ENCODE peak calls at places on chromosomes 5 and 9, in eight cellular contexts. R is uterus; T is A673; D is stimulated activated CD4-positive, alpha-beta T cell treated with anti-CD3 and anti-CD28 coated beads, Interleukin-15, amount 100 ng/mL, for 1 hour; S is substantia nigra; Q is SIG-M5; H is CD4-positive, alpha-beta T cell; O is HEK293T. U is an unnamed sample.

GRCh38 chr5:116358911-116359418 is 215.7 kb downstream of the SEMA6A start:
- DNase-seq in S (no peak), Q (peak), T (no peak), D (no peak), H (no peak), O (no peak), R (no peak), U (no peak)

GRCh38 chr9:17824191-17824926 is 245.5 kb downstream of the SH3GL2 start:
- DNase-seq in O (no peak), Q (no peak), R (no peak), S (no peak), T (no peak), D (no peak), H (no peak), U (no peak)

GRCh38 chr5:75331-76320 is 16.3 kb upstream of the PLEKHG4B start:
- DNase-seq in O (no peak), S (no peak), T (no peak), D (no peak), Q (no peak), R (no peak), H (no peak), U (no peak)

GRCh38 chr5:181234116-181234454 is 9.6 kb downstream of the RACK1 start:
- DNase-seq in H (no peak), T (no peak), R (no peak), O (no peak), S (no peak), D (no peak), Q (no peak), U (no peak)

GRCh38 chr5:73214921-73215490 is 42.0 kb downstream of the TMEM174 start:
- DNase-seq in T (no peak), Q (no peak), H (no peak), D (no peak), S (no peak), R (no peak), O (no peak), U (no peak)

GRCh38 chr5:178526796-178527457 is 63.3 kb downstream of the COL23A1 start:
- DNase-seq in D (no peak), O (no peak), R (no peak), H (no peak), T (no peak), Q (no peak), S (no peak), U (no peak)

GRCh38 chr5:179762781-179763176 is 30.2 kb downstream of the MAML1 start:
- DNase-seq in Q (no peak), D (no peak), T (peak), R (no peak), H (no peak), S (no peak), O (no peak), U (no peak)

GRCh38 chr5:161058751-161059150 is 206.7 kb upstream of the ATP10B start:
- DNase-seq in S (no peak), D (no peak), T (no peak), O (no peak), Q (no peak), H (no peak), R (no peak), U (no peak)

GRCh38 chr9:130284690-130285089 is 19.1 kb downstream of the HMCN2 start:
- DNase-seq in R (no peak), D (no peak), S (no peak), H (no peak), T (no peak), O (no peak), Q (no peak), U (no peak)

GRCh38 chr9:35490155-35490909 is 421 bp downstream of the RUSC2 start:
- DNase-seq in D (no peak), O (peak), S (no peak), R (peak), T (peak), Q (no peak), H (no peak), U (peak)

GRCh38 chr9:18343799-18344198 is 130.2 kb upstream of the ADAMTSL1 start:
- DNase-seq in R (no peak), O (no peak), D (no peak), Q (no peak), H (no peak), S (no peak), T (no peak), U (no peak)

GRCh38 chr5:55236800-55237199 is 3.4 kb upstream of the CCNO start:
- DNase-seq in H (no peak), Q (no peak), R (no peak), D (no peak), S (no peak), T (no peak), O (no peak), U (no peak)

GRCh38 chr9:114304416-114305188 is 18.3 kb upstream of the ORM1 start:
- DNase-seq in Q (no peak), S (no peak), O (no peak), T (no peak), R (peak), H (no peak), D (no peak), U (no peak)

GRCh38 chr5:126516852-126517251 is 78.2 kb downstream of the ALDH7A1 start:
- DNase-seq in Q (no peak), R (no peak), H (no peak), T (no peak), D (no peak), S (no peak), O (no peak), U (no peak)

GRCh38 chr9:110578896-110579752 is at the start of gene SVEP1:
- DNase-seq in O (peak), R (peak), Q (no peak), D (no peak), T (peak), S (peak), H (no peak), U (peak)

GRCh38 chr5:124675921-124676846 is 70.3 kb downstream of the ZNF608 start:
- DNase-seq in R (peak), T (no peak), O (no peak), H (no peak), Q (no peak), S (no peak), D (no peak), U (no peak)

GRCh38 chr9:133991964-133992779 is at the start of gene VAV2:
- DNase-seq in Q (peak), S (no peak), H (no peak), O (peak), T (peak), D (no peak), R (peak), U (peak)

GRCh38 chr5:116454417-116454927 is 120.2 kb downstream of the SEMA6A start:
- DNase-seq in D (no peak), S (no peak), T (peak), R (no peak), O (no peak), H (no peak), Q (no peak), U (peak)

GRCh38 chr9:114317665-114318357 is 5.1 kb upstream of the ORM1 start:
- DNase-seq in Q (peak), D (no peak), R (peak), H (no peak), S (no peak), T (no peak), O (peak), U (no peak)

GRCh38 chr9:85414399-85414798 is 327.4 kb downstream of the AGTPBP1 start:
- DNase-seq in R (no peak), T (no peak), S (no peak), Q (no peak), O (no peak), D (no peak), H (no peak), U (no peak)

GRCh38 chr5:67577424-67577823 is 380.8 kb upstream of the CD180 start:
- DNase-seq in T (peak), D (no peak), S (no peak), O (no peak), Q (no peak), R (no peak), H (no peak), U (no peak)

GRCh38 chr9:4177970-4178758 is 121.7 kb downstream of the GLIS3 start:
- DNase-seq in S (no peak), R (no peak), H (no peak), Q (no peak), O (no peak), D (no peak), T (no peak), U (no peak)

GRCh38 chr9:128389395-128390149 is 18.4 kb downstream of the URM1 start:
- DNase-seq in S (peak), H (no peak), O (no peak), R (no peak), T (no peak), Q (no peak), D (no peak), U (no peak)

GRCh38 chr9:134288731-134289130 is 37.5 kb upstream of the RXRA start:
- DNase-seq in R (no peak), H (no peak), Q (no peak), O (no peak), T (no peak), D (no peak), S (no peak), U (no peak)

GRCh38 chr9:14027114-14027812 is 286.7 kb downstream of the NFIB start:
- DNase-seq in H (no peak), T (no peak), Q (no peak), D (no peak), S (no peak), O (no peak), R (peak), U (no peak)

GRCh38 chr5:2920312-2920711 is 168.8 kb upstream of the IRX2 start:
- DNase-seq in D (no peak), S (no peak), R (no peak), O (no peak), T (no peak), H (no peak), Q (no peak), U (no peak)

GRCh38 chr5:153429734-153430133 is 60.7 kb upstream of the GRIA1 start:
- DNase-seq in R (no peak), T (no peak), Q (no peak), H (no peak), D (no peak), O (no peak), S (no peak), U (no peak)

GRCh38 chr5:125054106-125054505 is 307.7 kb upstream of the ZNF608 start:
- DNase-seq in Q (no peak), T (no peak), H (no peak), S (no peak), R (no peak), O (no peak), D (no peak), U (no peak)

GRCh38 chr5:145499483-145499882 is 335.7 kb downstream of the PRELID2 start:
- DNase-seq in R (no peak), S (no peak), O (no peak), D (no peak), Q (no peak), H (no peak), T (no peak), U (peak)

GRCh38 chr9:116547729-116548426 is 139.2 kb upstream of the TRIM32 start:
- DNase-seq in S (no peak), R (no peak), Q (no peak), T (no peak), H (no peak), O (no peak), D (no peak), U (no peak)

GRCh38 chr5:124105326-124105725 is 593.3 kb downstream of the CSNK1G3 start:
- DNase-seq in S (no peak), Q (no peak), H (no peak), O (no peak), T (no peak), D (no peak), R (no peak), U (no peak)

GRCh38 chr9:35791321-35791921 is at the start of gene NPR2:
- DNase-seq in O (no peak), D (no peak), H (no peak), R (peak), S (no peak), Q (no peak), T (no peak), U (no peak)

GRCh38 chr9:132192728-132193127 is 30.9 kb downstream of the NTNG2 start:
- DNase-seq in T (no peak), Q (no peak), O (no peak), D (no peak), R (no peak), H (no peak), S (peak), U (no peak)

GRCh38 chr5:36777105-36777757 is 99.3 kb upstream of the NIPBL start:
- DNase-seq in Q (no peak), H (no peak), S (no peak), D (no peak), O (peak), R (no peak), T (peak), U (peak)

GRCh38 chr9:123238364-123238763 is 30.0 kb downstream of the STRBP start:
- DNase-seq in D (no peak), O (no peak), Q (no peak), T (peak), S (no peak), R (no peak), H (no peak), U (no peak)

GRCh38 chr5:757931-758697 is 26.4 kb downstream of the ZDHHC11B start:
- DNase-seq in Q (no peak), S (no peak), R (no peak), O (no peak), H (peak), D (peak), T (no peak), U (peak)